ENCODE peak calls at places on chromosome 15, in seven cellular contexts. D, F, X, O, T, Z and P are unnamed samples.

GRCh38 chr15:77702211-77702957 is 69.7 kb upstream of the LINGO1 start:
- DNase-seq in O (peak), Z (no peak), T (no peak), D (peak), F (no peak), X (no peak), P (no peak)

GRCh38 chr15:52217186-52217585 is 26.0 kb upstream of the GNB5 start:
- DNase-seq in F (no peak), Z (peak), O (peak), X (no peak), D (peak), T (no peak), P (peak)

GRCh38 chr15:32735948-32736347 is 18.1 kb downstream of the GREM1 start:
- DNase-seq in O (no peak), F (no peak), Z (no peak), T (no peak), X (no peak), D (no peak), P (no peak)

GRCh38 chr15:77892335-77892734 is 185.2 kb downstream of the TBC1D2B start:
- DNase-seq in Z (no peak), X (peak), F (no peak), D (no peak), O (no peak), T (no peak), P (no peak)

GRCh38 chr15:64187396-64188191 is 24.8 kb upstream of the PPIB start:
- DNase-seq in X (no peak), T (no peak), O (no peak), F (no peak), D (no peak), Z (no peak), P (no peak)

GRCh38 chr15:90711418-90711824 is 5.7 kb upstream of the BLM start:
- DNase-seq in X (no peak), Z (no peak), O (peak), D (no peak), T (no peak), F (no peak), P (no peak)

GRCh38 chr15:59819047-59819446 is 129.9 kb upstream of the BNIP2 start:
- DNase-seq in Z (no peak), O (no peak), X (no peak), D (no peak), F (no peak), T (no peak), P (no peak)

GRCh38 chr15:76577879-76578512 is 241.4 kb downstream of the ISL2 start:
- DNase-seq in F (no peak), Z (no peak), D (no peak), T (no peak), O (no peak), X (peak), P (no peak)

GRCh38 chr15:81152339-81152738 is 18.3 kb downstream of the CFAP161 start:
- DNase-seq in F (no peak), X (no peak), T (no peak), O (no peak), D (no peak), Z (no peak), P (no peak)

GRCh38 chr15:73982251-73982962 is 9.7 kb downstream of the STOML1 start:
- DNase-seq in O (peak), Z (peak), D (no peak), T (peak), F (no peak), X (peak), P (peak)

GRCh38 chr15:78810377-78811123 is 714 bp downstream of the ADAMTS7 start:
- DNase-seq in F (no peak), T (peak), O (no peak), D (peak), X (peak), Z (peak), P (peak)

GRCh38 chr15:43218908-43219706 is 1.7 kb downstream of the EPB42 start:
- DNase-seq in X (no peak), D (peak), T (no peak), Z (no peak), F (no peak), O (peak), P (no peak)

GRCh38 chr15:48330045-48330840 is 986 bp upstream of the DUT start:
- DNase-seq in O (no peak), T (no peak), Z (no peak), D (peak), F (no peak), X (no peak), P (no peak)

GRCh38 chr15:37165420-37165819 is 65.1 kb upstream of the MEIS2 start:
- DNase-seq in O (no peak), F (no peak), X (no peak), T (no peak), D (peak), Z (no peak), P (no peak)

GRCh38 chr15:72902245-72902928 is 118.8 kb upstream of the ADPGK start:
- DNase-seq in F (no peak), X (peak), T (no peak), D (no peak), Z (peak), O (no peak), P (peak)

GRCh38 chr15:66580643-66581042 is 14.8 kb upstream of the LCTL start:
- DNase-seq in F (no peak), D (no peak), X (no peak), T (no peak), O (no peak), Z (no peak), P (peak)

GRCh38 chr15:45790325-45790943 is 155.6 kb downstream of the SQOR start:
- DNase-seq in D (peak), T (no peak), X (no peak), F (no peak), Z (peak), O (peak), P (peak)

GRCh38 chr15:55110446-55110845 is 86.3 kb downstream of the RSL24D1 start:
- DNase-seq in D (peak), X (no peak), O (no peak), T (no peak), F (no peak), Z (no peak), P (no peak)

GRCh38 chr15:51366071-51366470 is 24.6 kb downstream of the GLDN start:
- DNase-seq in F (no peak), X (no peak), D (no peak), Z (no peak), O (no peak), T (no peak), P (no peak)

GRCh38 chr15:22263738-22264137 is 183.4 kb downstream of the OR4M2 start:
- DNase-seq in F (no peak), X (no peak), Z (no peak), T (no peak), D (no peak), O (no peak), P (no peak)

GRCh38 chr15:76341366-76342045 is 4.9 kb downstream of the ISL2 start:
- DNase-seq in F (no peak), O (no peak), Z (peak), X (peak), D (peak), T (no peak), P (peak)

GRCh38 chr15:50135123-50135541 is 16.1 kb upstream of the ATP8B4 start:
- DNase-seq in O (no peak), D (no peak), Z (no peak), F (no peak), T (no peak), X (no peak), P (no peak)

GRCh38 chr15:62624541-62625399 is 417.8 kb upstream of the TPM1 start:
- DNase-seq in X (no peak), F (no peak), O (peak), D (no peak), Z (no peak), T (no peak), P (peak)

GRCh38 chr15:52877255-52877654 is 87.1 kb upstream of the ONECUT1 start:
- DNase-seq in F (no peak), T (no peak), X (no peak), D (peak), O (no peak), Z (no peak), P (no peak)

GRCh38 chr15:77632760-77633133 is at the start of gene LINGO1:
- DNase-seq in Z (peak), F (no peak), X (no peak), T (no peak), O (no peak), D (peak), P (no peak)

GRCh38 chr15:78909160-78909695 is 35.6 kb downstream of the CTSH start:
- DNase-seq in O (no peak), Z (no peak), T (no peak), X (no peak), D (no peak), F (no peak), P (no peak)

GRCh38 chr15:84702961-84703482 is 12.9 kb downstream of the SEC11A start:
- DNase-seq in O (no peak), X (no peak), D (no peak), Z (peak), F (no peak), T (no peak), P (peak)

GRCh38 chr15:92527197-92527596 is 128.4 kb downstream of the FAM174B start:
- DNase-seq in O (no peak), X (no peak), Z (peak), T (no peak), F (no peak), D (no peak), P (peak)

GRCh38 chr15:65110676-65111292 is 4.2 kb downstream of the UBAP1L start:
- DNase-seq in F (no peak), T (no peak), D (no peak), O (no peak), X (no peak), Z (no peak), P (no peak)

GRCh38 chr15:49083471-49084284 is 37.4 kb upstream of the SECISBP2L start:
- DNase-seq in O (no peak), X (no peak), Z (no peak), T (no peak), F (no peak), D (no peak), P (no peak)

GRCh38 chr15:85063522-85063921 is 81.9 kb downstream of the PDE8A start:
- DNase-seq in O (no peak), X (no peak), F (no peak), Z (no peak), T (no peak), D (no peak), P (no peak)

GRCh38 chr15:74442063-74442462 is 8.3 kb upstream of the SEMA7A start:
- DNase-seq in D (peak), Z (no peak), T (no peak), F (no peak), O (no peak), X (no peak), P (no peak)

GRCh38 chr15:79640206-79640605 is 208.1 kb downstream of the MINAR1 start:
- DNase-seq in T (no peak), F (no peak), Z (no peak), X (no peak), D (no peak), O (no peak), P (no peak)

GRCh38 chr15:60079210-60079609 is 75.1 kb downstream of the FOXB1 start:
- DNase-seq in Z (no peak), F (no peak), O (peak), D (peak), T (no peak), X (no peak), P (peak)

GRCh38 chr15:37791693-37792092 is 142.7 kb upstream of the TMCO5A start:
- DNase-seq in D (no peak), Z (no peak), F (no peak), X (no peak), O (no peak), T (no peak), P (no peak)

GRCh38 chr15:67036775-67037555 is 28.4 kb upstream of the SMAD3 start:
- DNase-seq in D (no peak), O (no peak), Z (no peak), T (no peak), X (no peak), F (no peak), P (no peak)

GRCh38 chr15:96887730-96888129 is 557.2 kb downstream of the NR2F2 start:
- DNase-seq in D (no peak), T (no peak), O (no peak), Z (no peak), X (no peak), F (no peak), P (no peak)

GRCh38 chr15:71079208-71080044 is 35.8 kb upstream of the THSD4 start:
- DNase-seq in F (no peak), T (no peak), O (peak), Z (peak), D (no peak), X (no peak), P (peak)

GRCh38 chr15:39580117-39580629 is 706 bp upstream of the THBS1 start:
- DNase-seq in D (peak), X (peak), Z (peak), T (peak), O (peak), F (peak), P (peak)
- H3K4me3 ChIP-seq in D (peak), X (peak), Z (peak), T (peak), O (peak), F (peak), P (peak)

GRCh38 chr15:100596792-100597191 is 5.2 kb downstream of the LINS1 start:
- DNase-seq in F (no peak), O (peak), T (peak), Z (no peak), X (peak), D (no peak), P (peak)
- H3K4me3 ChIP-seq in F (peak), O (peak), T (peak), Z (no peak), X (no peak), D (no peak), P (no peak)

GRCh38 chr15:88543065-88543776 is 3.3 kb downstream of the DET1 start:
- DNase-seq in D (no peak), Z (no peak), F (no peak), O (no peak), X (no peak), T (no peak), P (no peak)
- H3K4me3 ChIP-seq in D (no peak), Z (no peak), F (no peak), O (no peak), X (no peak), T (no peak), P (no peak)

GRCh38 chr15:40471105-40471777 is 457 bp downstream of the CHST14 start:
- DNase-seq in O (peak), F (no peak), T (peak), X (peak), Z (no peak), D (peak), P (peak)

GRCh38 chr15:40470423-40471104 is at the start of gene CHST14:
- DNase-seq in F (no peak), X (peak), Z (peak), T (peak), O (peak), D (peak), P (peak)

GRCh38 chr15:40471778-40472130 is 970 bp downstream of the CHST14 start:
- DNase-seq in D (peak), O (no peak), Z (peak), F (no peak), X (no peak), T (peak), P (peak)

GRCh38 chr15:40474581-40474980 is 3.8 kb downstream of the CHST14 start:
- DNase-seq in T (no peak), X (peak), O (no peak), D (no peak), F (no peak), Z (no peak), P (no peak)

DNA sequence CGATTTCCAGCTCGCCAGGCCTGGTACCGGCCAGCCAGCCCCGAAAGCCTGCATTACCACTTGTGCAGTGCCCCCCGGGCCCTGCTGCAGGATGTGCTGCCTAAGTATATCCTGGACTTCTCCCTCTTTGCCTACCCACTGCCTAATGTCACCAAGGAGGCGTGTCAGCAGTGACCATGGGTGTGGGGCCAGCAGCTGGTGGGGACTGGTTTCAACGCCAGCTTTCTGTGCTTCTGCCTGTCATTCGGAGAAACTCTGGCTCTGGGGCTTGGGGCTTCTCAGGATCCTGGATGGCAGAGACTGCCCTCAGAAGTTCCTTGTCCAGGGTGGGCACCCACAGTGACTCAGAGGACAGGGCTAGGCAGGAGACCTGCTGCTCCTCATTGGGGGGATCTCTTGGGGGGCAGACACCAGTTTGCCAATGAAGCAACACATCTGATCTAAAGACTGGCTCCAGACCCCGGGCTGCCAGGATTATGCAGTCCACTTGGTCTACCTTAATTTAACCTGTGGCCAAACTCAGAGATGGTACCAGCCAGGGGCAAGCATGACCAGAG is 1.5 kb downstream of the CHST14 start:
- DNase-seq in F (no peak), D (peak), X (no peak), Z (no peak), O (no peak), T (no peak), P (no peak)
- H3K4me3 ChIP-seq in F (peak), D (no peak), X (peak), Z (no peak), O (peak), T (peak), P (no peak)

GRCh38 chr15:68204361-68204760 is 771 bp downstream of the CALML4 start:
- DNase-seq in Z (no peak), D (no peak), F (no peak), T (no peak), O (no peak), X (no peak), P (no peak)
- H3K4me3 ChIP-seq in Z (no peak), D (no peak), F (no peak), T (no peak), O (no peak), X (peak), P (no peak)